ENCODE peak calls at places on chromosomes 1 and 21, in six cellular contexts. E, A, F, O, C and D are unnamed samples.

GRCh38 chr1:51843948-51844347 is 34.6 kb downstream of the NRDC start:
- DNase-seq in F (peak), A (no peak), C (no peak), O (no peak), E (no peak), D (no peak)

GRCh38 chr1:98001764-98002163 is 80.9 kb upstream of the DPYD start:
- DNase-seq in O (no peak), F (no peak), C (no peak), E (no peak), A (peak), D (no peak)

GRCh38 chr1:78222225-78222961 is 176.6 kb downstream of the GIPC2 start:
- DNase-seq in F (no peak), O (no peak), C (no peak), E (no peak), A (no peak), D (no peak)

GRCh38 chr1:41464886-41465285 is 19.6 kb downstream of the EDN2 start:
- DNase-seq in A (no peak), C (no peak), E (no peak), F (no peak), O (no peak), D (no peak)

GRCh38 chr1:62794047-62794446 is 10.1 kb downstream of the ATG4C start:
- DNase-seq in O (no peak), E (no peak), F (no peak), A (no peak), C (no peak), D (no peak)

GRCh38 chr1:182348916-182349747 is 42.5 kb downstream of the GLUL start:
- DNase-seq in A (no peak), F (no peak), E (no peak), O (no peak), C (peak), D (no peak)

GRCh38 chr1:68542586-68542985 is 45.7 kb upstream of the DEPDC1 start:
- DNase-seq in E (no peak), F (no peak), A (no peak), C (peak), O (no peak), D (peak)

GRCh38 chr1:160711528-160712311 is at the start of gene CD48:
- DNase-seq in F (peak), O (no peak), A (no peak), C (no peak), E (no peak), D (no peak)

GRCh38 chr21:44617071-44617501 is 5.2 kb downstream of the KRTAP10-8 start:
- DNase-seq in O (no peak), E (peak), C (no peak), A (no peak), F (no peak), D (no peak)

DNA sequence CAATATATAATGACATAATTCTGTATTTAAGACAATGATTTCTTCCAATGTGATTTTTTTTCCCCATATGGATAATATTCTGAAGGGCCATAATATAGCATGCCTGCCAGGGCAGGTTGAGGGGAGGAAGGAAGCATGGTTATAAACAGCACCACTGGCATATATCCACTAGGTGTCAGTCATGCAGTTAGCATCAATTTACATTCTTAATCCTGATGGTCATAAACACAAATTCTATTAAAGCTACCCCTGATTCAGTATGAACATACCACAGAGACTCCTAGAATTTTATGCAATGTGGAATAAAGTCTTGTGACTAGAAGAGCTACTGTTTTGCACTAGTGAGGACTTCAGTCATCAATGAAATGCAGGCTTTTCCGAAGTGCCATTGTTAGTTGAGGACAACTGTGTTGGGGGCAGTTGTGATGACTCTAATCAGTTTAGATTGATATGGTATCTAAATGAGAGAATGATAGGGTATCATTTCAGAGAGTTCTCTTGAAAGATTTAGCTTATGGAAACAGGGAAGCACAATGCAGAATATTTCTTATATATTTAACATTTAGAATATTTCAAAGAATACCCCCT is 342.7 kb upstream of the NR5A2 start:
- DNase-seq in F (peak), O (no peak), E (no peak), C (peak), A (peak), D (peak)
- TF ChIP-seq CTCF in F (peak), O (peak), E (peak), C (peak), A (peak), D (peak)

GRCh38 chr1:15168479-15168878 is 14.9 kb downstream of the TMEM51 start:
- DNase-seq in E (peak), F (no peak), O (no peak), A (peak), C (no peak), D (peak)
- TF ChIP-seq CTCF in E (no peak), F (no peak), O (no peak), A (no peak), C (peak), D (peak)

DNA sequence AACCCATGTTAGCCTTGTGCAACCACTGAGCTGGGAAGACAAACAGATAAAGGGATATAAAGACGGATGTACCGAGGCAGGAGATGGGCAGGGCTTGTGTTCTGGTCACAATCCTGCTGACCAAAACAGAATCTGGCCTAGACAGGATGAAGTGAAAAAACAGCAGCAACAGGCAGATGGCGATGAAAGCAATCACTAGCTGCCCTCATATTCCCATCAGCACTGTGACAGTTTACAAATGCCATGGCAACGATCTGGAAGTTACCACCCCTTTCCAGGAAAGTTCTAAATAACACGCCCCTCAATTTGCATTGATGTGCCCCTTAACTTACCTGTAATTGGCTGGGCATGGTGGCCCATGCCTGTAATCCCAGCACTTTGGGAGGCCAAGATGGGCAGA is 40.6 kb upstream of the CD46 start:
- DNase-seq in A (peak), O (no peak), E (no peak), C (no peak), F (no peak), D (no peak)
- TF ChIP-seq CTCF in A (no peak), O (no peak), E (no peak), C (no peak), F (no peak), D (peak)

GRCh38 chr1:50609508-50609907 is 186.3 kb upstream of the DMRTA2 start:
- DNase-seq in A (no peak), F (no peak), E (no peak), O (no peak), C (no peak), D (no peak)

GRCh38 chr1:50605186-50605875 is 182.1 kb upstream of the DMRTA2 start:
- DNase-seq in F (peak), O (no peak), C (peak), A (peak), E (no peak), D (peak)

GRCh38 chr1:50599546-50599945 is 176.3 kb upstream of the DMRTA2 start:
- DNase-seq in A (no peak), C (no peak), E (no peak), F (no peak), O (no peak), D (no peak)

GRCh38 chr1:50603274-50604271 is 180.3 kb upstream of the DMRTA2 start:
- DNase-seq in A (peak), E (no peak), O (no peak), F (no peak), C (peak), D (peak)

GRCh38 chr1:50604580-50604979 is 181.3 kb upstream of the DMRTA2 start:
- DNase-seq in A (no peak), C (no peak), E (no peak), O (no peak), F (no peak), D (no peak)
- TF ChIP-seq CTCF in A (no peak), C (peak), E (no peak), O (no peak), F (no peak), D (peak)

DNA sequence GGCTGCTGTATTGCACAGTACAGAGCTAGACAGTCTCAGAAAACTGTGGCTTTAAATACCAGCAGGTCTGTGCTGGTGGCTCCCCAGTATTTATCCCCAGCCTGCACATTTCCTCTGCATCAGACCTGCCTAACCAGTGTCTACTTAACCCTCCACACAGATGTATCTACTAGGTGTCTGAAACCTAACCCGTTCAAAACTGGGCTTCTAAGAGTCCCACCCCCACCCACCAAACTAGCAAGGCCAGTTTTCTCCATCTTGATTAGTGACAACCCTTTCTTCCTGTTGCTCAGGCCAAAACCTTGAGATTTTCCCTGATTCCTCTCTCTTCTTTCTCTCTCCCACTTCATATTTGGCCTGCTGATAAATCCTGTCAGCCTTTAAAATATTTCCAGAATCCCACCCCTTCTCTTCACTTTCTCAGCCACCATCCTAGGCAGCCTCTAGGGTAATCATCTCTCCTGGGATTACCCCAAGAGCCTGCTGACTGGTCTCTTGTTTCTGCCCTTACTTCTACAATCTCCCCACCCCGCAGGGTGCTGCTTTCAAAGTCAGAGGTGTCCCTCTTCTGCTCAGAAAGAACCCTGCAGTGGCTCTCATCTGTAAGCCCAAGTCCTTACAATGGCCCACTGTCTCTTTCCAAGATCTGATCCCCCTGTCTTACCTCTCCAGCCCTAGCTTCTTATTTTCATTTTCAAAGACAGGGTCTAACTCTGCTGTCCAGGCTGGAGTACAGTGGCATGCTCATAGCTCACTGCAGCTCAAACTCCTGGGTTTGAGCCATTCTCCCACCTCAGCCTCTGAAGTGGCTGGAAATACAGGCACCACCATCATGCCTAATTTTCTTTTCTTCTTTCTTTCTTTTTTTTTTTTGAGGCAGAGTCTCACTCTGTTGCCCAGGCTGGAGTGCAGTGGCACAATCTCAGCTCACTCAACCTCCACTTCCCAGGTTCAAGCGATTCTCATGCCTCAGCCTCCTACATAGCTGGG is 45.2 kb downstream of the H3-3A start:
- DNase-seq in E (no peak), A (no peak), F (peak), O (no peak), C (no peak), D (no peak)
- TF ChIP-seq CTCF in E (no peak), A (no peak), F (peak), O (no peak), C (no peak), D (peak)

DNA sequence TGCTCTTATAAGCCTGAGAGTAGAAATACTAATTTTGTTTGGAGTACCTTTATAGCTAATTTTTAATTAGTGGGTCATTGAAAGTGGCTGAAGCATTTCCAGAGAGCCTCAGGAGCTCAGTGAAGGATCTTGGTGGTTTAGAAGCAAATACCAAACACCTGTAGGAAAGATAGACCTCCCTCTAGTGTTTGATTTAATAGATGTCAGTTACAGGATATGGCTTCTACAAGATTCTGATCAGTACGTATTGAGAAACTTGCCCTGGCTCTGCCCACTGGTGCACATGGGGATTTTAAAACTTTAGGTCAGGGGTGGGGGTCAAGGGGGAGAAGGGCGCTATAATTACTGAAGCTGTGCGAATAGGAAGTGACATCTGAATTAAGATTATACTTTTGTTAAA is 122.2 kb downstream of the POU2F1 start:
- DNase-seq in F (peak), E (no peak), A (no peak), O (no peak), C (no peak), D (peak)
- TF ChIP-seq CTCF in F (peak), E (peak), A (no peak), O (no peak), C (no peak), D (peak)

GRCh38 chr1:92705456-92705855 is 79.5 kb downstream of the EVI5 start:
- DNase-seq in A (peak), F (no peak), O (no peak), E (no peak), C (no peak), D (no peak)

GRCh38 chr1:92698932-92699331 is 86.0 kb downstream of the EVI5 start:
- DNase-seq in A (no peak), F (no peak), C (no peak), E (no peak), O (no peak), D (no peak)

GRCh38 chr1:92701147-92701546 is 83.8 kb downstream of the EVI5 start:
- DNase-seq in A (peak), E (no peak), O (no peak), C (peak), F (no peak), D (no peak)
- TF ChIP-seq CTCF in A (no peak), E (no peak), O (no peak), C (no peak), F (no peak), D (no peak)

DNA sequence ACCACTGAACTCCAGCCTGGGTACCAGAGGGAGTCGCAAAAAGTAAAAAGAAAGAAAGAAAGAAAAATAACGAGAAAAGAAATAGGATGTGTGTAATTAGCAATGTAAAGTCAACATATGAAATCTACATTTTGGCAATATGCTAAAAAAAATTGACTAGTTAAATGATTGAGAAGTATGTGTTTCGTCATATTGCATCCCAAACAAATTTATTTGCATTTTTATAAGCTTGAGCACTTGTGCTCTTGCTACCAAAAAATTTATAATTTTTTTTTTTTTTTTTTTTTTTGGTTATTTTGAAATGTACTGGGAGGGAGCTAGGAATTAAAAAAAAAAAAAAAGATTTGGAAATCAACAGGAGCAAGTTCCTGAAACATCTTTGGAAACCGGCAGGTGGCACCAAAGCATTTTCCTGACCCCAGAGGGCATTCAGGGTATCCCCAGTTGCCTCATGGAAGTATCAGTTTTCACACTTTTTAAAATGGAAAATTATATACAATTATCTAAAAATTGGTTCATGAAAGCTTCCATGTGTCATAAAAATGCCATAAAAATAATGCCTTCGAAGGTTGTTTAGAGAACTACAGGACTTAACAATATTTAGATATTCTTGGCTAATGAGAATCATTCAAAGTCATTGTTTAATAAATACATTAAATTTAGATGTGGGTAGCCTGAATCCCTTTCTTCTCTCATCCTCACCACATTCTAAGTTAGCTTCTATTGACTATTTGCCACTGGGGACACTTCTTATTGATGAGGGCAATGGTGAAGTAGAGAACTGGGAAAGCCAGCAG is 4.8 kb upstream of the HEATR1 start:
- DNase-seq in O (no peak), F (peak), C (peak), E (no peak), A (peak), D (no peak)
- TF ChIP-seq CTCF in O (no peak), F (peak), C (peak), E (peak), A (peak), D (peak)

DNA sequence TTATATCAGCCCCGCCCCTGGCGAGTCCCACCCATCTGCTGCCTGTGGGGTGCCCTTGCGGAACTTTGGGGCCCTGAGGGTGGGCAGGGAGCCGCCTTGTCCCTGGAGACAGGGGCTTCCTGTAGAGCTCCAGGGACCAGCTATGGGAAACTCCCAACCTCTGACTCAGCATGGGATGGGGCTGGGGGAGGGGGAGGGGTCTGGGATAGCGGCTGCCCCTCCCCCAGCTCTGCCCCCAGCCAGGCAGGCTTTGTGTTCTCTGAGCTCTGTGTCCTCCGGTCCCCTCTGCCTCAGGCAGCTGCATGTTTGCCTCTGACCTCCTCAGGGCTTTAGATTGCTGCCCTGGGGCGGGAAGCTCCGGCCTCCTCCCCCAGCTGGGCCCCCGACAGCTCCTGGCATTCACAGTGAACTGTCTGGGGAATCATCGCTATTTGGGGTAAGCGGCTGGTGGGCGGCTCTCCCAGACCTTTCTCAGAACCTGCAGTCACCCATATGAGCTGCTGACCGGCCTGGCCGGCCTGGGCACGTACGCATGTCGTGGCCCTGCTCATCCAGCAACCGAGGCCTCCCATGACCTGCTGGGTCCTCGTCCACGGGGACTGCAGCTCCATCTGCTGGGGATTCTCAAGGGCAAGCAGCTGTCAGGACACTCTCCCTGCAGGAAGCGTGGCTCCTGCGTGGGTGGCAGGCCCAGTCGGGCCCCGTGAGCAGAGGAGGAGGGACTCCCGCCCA is 17.1 kb downstream of the ARHGEF16 start:
- DNase-seq in E (no peak), F (no peak), O (no peak), A (peak), C (peak), D (no peak)
- TF ChIP-seq CTCF in E (peak), F (no peak), O (no peak), A (peak), C (peak), D (peak)

GRCh38 chr1:220786337-220787068 is at the start of gene MTARC1:
- DNase-seq in F (peak), E (peak), C (peak), O (no peak), A (peak), D (no peak)
- TF ChIP-seq CTCF in F (no peak), E (peak), C (no peak), O (no peak), A (no peak), D (peak)